ENCODE peak calls at places on chromosomes 2 and 18, in six cellular contexts. U, O, D, H, T and A are unnamed samples.

GRCh38 chr2:21787931-21788330 is 664.2 kb downstream of the TDRD15 start:
- DNase-seq in O (no peak), D (no peak), U (no peak), H (peak), T (no peak), A (no peak)

GRCh38 chr2:23505218-23505983 is 120.4 kb downstream of the KLHL29 start:
- DNase-seq in O (no peak), T (no peak), H (no peak), D (peak), U (no peak), A (no peak)

GRCh38 chr2:230757476-230757875 is 44.8 kb downstream of the CAB39 start:
- DNase-seq in O (peak), D (no peak), T (no peak), H (peak), U (peak), A (no peak)

GRCh38 chr2:133424876-133425275 is 143.4 kb downstream of the NCKAP5 start:
- DNase-seq in D (no peak), T (no peak), U (no peak), O (no peak), H (peak), A (no peak)

GRCh38 chr2:25491003-25491696 is 149.4 kb upstream of the DNMT3A start:
- DNase-seq in D (no peak), O (no peak), U (no peak), H (no peak), T (no peak), A (no peak)

GRCh38 chr2:112062894-112063293 is 7.8 kb downstream of the TMEM87B start:
- DNase-seq in O (no peak), U (no peak), D (no peak), T (no peak), H (no peak), A (no peak)

GRCh38 chr18:44107187-44107586 is 573.5 kb upstream of the SETBP1 start:
- DNase-seq in H (no peak), U (no peak), D (no peak), T (no peak), O (no peak), A (no peak)

GRCh38 chr2:1743396-1744150 is 742 bp downstream of the PXDN start:
- DNase-seq in O (no peak), H (peak), U (peak), T (no peak), D (peak), A (no peak)

GRCh38 chr2:219531639-219532377 is 11.8 kb downstream of the CHPF start:
- DNase-seq in T (no peak), U (no peak), O (no peak), D (no peak), H (no peak), A (no peak)

GRCh38 chr2:239467956-239468490 is 67.2 kb upstream of the HDAC4 start:
- DNase-seq in D (no peak), T (peak), U (no peak), O (no peak), H (no peak), A (no peak)

GRCh38 chr18:74234326-74235171 is 57.2 kb downstream of the CYB5A start:
- DNase-seq in U (no peak), T (peak), D (no peak), H (peak), O (peak), A (no peak)

GRCh38 chr2:75310915-75311314 is 111.6 kb upstream of the TACR1 start:
- DNase-seq in T (no peak), H (peak), U (peak), O (no peak), D (no peak), A (no peak)

GRCh38 chr18:34729264-34729663 is 19.2 kb downstream of the DTNA start:
- DNase-seq in H (no peak), U (peak), D (peak), T (no peak), O (peak), A (no peak)

GRCh38 chr2:164535280-164536025 is 85.8 kb downstream of the GRB14 start:
- DNase-seq in D (no peak), T (no peak), O (no peak), U (no peak), H (no peak), A (no peak)

GRCh38 chr18:6414723-6415362 is at the start of gene L3MBTL4:
- DNase-seq in O (no peak), U (no peak), T (peak), H (no peak), D (peak), A (no peak)

GRCh38 chr2:193891021-193891420 is 1696.3 kb upstream of the TMEFF2 start:
- DNase-seq in D (no peak), T (no peak), U (no peak), H (no peak), O (no peak), A (no peak)

GRCh38 chr2:24424387-24424786 is 64.1 kb upstream of the ITSN2 start:
- DNase-seq in U (no peak), D (no peak), H (no peak), O (no peak), T (no peak), A (no peak)